ENCODE peak calls at places on chromosomes 6 and 20, in nine cellular contexts. E is HCT116, U is H54, F is IMR-90, P is uterus, C is tibial nerve, D is spleen, O is gastrocnemius medialis, M is Peyer's patch. Z is an unnamed sample.

GRCh38 chr20:61559706-61560315 is 307.8 kb downstream of the CDH4 start:
- DNase-seq in C (no peak), P (no peak), D (no peak), F (no peak), E (no peak), O (no peak), U (no peak), M (no peak), Z (no peak)

GRCh38 chr6:82711105-82711829 is 347.6 kb downstream of the TPBG start:
- DNase-seq in U (no peak), E (no peak), D (no peak), P (no peak), O (peak; percentile 13), M (no peak), C (no peak), F (no peak), Z (no peak)

GRCh38 chr6:111757342-111757741 is 115.9 kb downstream of the FYN start:
- DNase-seq in E (no peak), D (no peak), P (no peak), U (peak; percentile 10), C (no peak), M (peak; percentile 73), F (peak; percentile 84), O (no peak), Z (no peak)

GRCh38 chr6:135901776-135902524 is 50.4 kb downstream of the PDE7B start:
- DNase-seq in O (peak; percentile 19), P (peak; percentile 60), C (peak; percentile 71), D (no peak), E (no peak), F (peak; percentile 96), M (peak; percentile 47), U (no peak), Z (no peak)

GRCh38 chr6:90654166-90654565 is 67.3 kb upstream of the MAP3K7 start:
- DNase-seq in D (no peak), M (no peak), P (no peak), O (no peak), F (no peak), C (no peak), U (no peak), E (no peak), Z (no peak)

GRCh38 chr6:148455225-148455624 is 112.6 kb downstream of the SASH1 start:
- DNase-seq in D (no peak), F (peak; percentile 90), P (no peak), U (no peak), C (no peak), O (no peak), M (no peak), E (no peak), Z (no peak)

GRCh38 chr6:155188707-155189496 is 74.9 kb upstream of the CLDN20 start:
- DNase-seq in F (peak; percentile 100), U (peak; percentile 9), D (no peak), O (no peak), M (no peak), P (no peak), E (no peak), C (peak; percentile 21), Z (no peak)

GRCh38 chr6:35299674-35300073 is 2.1 kb downstream of the DEF6 start:
- DNase-seq in D (peak; percentile 84), P (no peak), M (peak; percentile 88), U (no peak), C (peak; percentile 48), E (no peak), F (no peak), O (no peak), Z (no peak)

DNA sequence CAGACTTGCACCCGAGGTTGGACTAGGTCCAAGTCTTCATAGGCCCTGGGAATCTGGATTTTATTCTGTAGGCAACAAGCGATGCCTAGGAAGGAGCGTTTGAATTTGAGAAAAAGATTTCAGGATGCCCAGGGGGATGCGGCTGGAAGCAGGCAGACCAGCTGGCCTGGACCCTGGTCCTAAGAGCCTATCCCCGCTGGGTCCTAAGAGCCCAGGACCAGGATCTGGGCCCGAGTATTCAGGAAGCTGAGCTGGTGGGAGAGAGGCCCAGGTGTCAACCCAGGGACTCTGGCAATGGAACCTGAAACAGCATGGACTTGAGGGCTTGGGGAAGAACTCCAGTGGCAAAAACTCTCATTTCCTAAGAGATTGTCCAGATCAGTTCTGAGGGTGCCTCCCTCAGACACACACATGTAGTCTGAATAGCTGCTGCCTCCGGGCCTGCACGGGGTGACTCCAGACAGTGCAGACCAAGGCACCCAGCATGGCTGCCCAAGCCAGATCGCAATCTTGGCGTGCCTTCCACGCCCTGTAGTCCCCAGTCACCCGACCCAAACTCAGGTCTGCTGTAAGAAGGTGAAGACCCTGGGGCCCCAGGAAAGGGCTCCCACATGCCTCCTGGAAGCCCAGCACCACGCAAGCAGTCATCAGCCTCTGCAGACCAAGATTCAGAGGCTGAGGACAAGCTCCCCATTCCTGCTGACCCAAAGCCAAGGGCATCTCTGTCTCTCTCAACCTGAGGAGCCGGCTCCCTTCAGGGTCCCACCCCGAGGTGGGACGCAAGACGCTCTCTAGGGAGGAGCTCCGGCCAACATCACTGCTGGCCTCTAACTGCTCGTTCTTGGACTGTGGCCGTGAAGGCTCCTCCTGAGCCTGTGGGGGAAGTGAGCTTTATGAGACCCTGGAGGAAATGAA is 34.4 kb downstream of the RRBP1 start:
- DNase-seq in C (no peak), F (no peak), O (peak; percentile 11), U (no peak), M (no peak), E (no peak), P (peak; percentile 19), D (peak; percentile 67), Z (no peak)
- TF ChIP-seq POLR2A in C (no peak), F (no peak), O (no peak), U (no peak), M (no peak), E (no peak), P (no peak), D (no peak), Z (no peak)

GRCh38 chr20:62971211-62971949 is 18.9 kb downstream of the SLC17A9 start:
- DNase-seq in M (no peak), C (no peak), U (no peak), P (no peak), E (no peak), F (no peak), D (no peak), O (no peak), Z (no peak)

GRCh38 chr20:62969939-62970306 is 17.4 kb downstream of the SLC17A9 start:
- DNase-seq in D (no peak), C (no peak), F (no peak), P (no peak), O (no peak), E (no peak), U (no peak), M (no peak), Z (no peak)

GRCh38 chr20:62969179-62969760 is 16.8 kb downstream of the SLC17A9 start:
- DNase-seq in D (no peak), M (no peak), E (no peak), U (no peak), C (no peak), F (no peak), O (no peak), P (no peak), Z (no peak)

GRCh38 chr20:62972270-62973032 is 19.9 kb downstream of the SLC17A9 start:
- DNase-seq in P (peak; percentile 81), E (peak; percentile 63), D (peak; percentile 95), U (peak; percentile 99), F (peak; percentile 69), M (peak; percentile 94), O (peak; percentile 70), C (peak; percentile 88), Z (peak; percentile 93)

DNA sequence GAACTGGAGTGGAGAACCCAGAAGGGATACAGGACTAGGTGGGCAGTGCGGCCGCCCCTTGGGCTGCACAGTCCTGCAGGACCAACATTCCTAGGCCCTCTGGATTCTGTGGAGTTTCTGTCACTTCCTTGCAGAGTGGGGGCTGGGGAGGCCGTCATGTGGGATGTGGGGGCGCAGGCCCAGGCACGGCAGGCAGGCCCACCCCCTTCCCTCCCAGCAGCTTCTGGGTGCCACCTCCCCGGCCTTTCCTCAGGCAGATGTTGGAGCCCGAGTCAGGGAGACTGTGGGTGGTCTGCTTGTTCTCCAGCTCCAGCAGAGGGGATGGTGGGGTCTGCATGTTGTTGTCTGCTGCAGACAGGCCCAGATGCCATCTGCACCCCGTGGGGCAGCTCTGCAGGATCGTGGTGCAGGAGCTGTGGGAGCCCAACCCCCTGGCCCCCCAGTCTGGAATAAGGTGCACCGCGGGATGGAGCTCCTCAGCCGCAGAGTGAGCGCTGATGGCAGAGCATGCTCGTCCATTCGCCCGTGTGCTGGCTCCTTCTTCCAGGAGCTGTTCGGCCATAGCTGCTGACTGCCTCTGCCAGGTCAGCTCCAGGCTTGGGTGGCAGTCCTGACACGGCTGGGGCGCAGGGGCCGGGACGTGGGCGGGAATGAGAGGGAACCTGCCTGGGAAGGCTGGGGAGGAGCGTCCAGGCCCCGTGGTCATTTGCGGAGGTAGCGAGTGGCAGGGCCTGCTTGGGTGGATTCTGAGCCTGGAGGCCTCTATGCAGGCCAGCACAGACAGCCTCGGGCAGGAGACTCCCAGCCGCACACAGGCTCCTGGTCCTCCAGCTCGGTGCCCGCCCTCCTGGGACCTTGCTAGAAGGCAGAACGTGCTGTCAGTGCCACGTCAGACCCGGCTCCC is 18.1 kb downstream of the SLC17A9 start:
- DNase-seq in F (no peak), O (no peak), D (no peak), P (no peak), E (no peak), U (no peak), M (no peak), C (no peak), Z (no peak)
- TF ChIP-seq POLR2A in F (no peak), O (no peak), D (no peak), P (no peak), E (no peak), U (no peak), M (no peak), C (no peak), Z (no peak)

GRCh38 chr20:47318027-47318595 is 38.4 kb downstream of the ZMYND8 start:
- DNase-seq in F (peak; percentile 65), M (no peak), U (no peak), D (no peak), O (peak; percentile 63), P (peak; percentile 66), C (no peak), E (no peak), Z (no peak)

GRCh38 chr20:47315339-47315662 is 41.2 kb downstream of the ZMYND8 start:
- DNase-seq in C (no peak), M (no peak), U (no peak), E (no peak), P (no peak), D (no peak), O (no peak), F (peak; percentile 38), Z (no peak)

GRCh38 chr20:47318596-47319516 is 37.6 kb downstream of the ZMYND8 start:
- DNase-seq in P (peak; percentile 81), F (peak; percentile 69), C (peak; percentile 78), E (no peak), O (peak; percentile 97), D (peak; percentile 84), M (peak; percentile 82), U (no peak), Z (peak; percentile 97)

GRCh38 chr20:47316776-47317126 is 39.7 kb downstream of the ZMYND8 start:
- DNase-seq in U (no peak), P (no peak), E (no peak), O (no peak), C (no peak), F (no peak), M (no peak), D (no peak), Z (no peak)

GRCh38 chr20:47317127-47317895 is 39.2 kb downstream of the ZMYND8 start:
- DNase-seq in U (peak; percentile 87), E (peak; percentile 87), P (peak; percentile 77), C (peak; percentile 72), F (peak; percentile 98), D (peak; percentile 85), O (peak; percentile 96), M (peak; percentile 85), Z (peak; percentile 98)
- TF ChIP-seq POLR2A in U (peak; percentile 35), E (no peak), P (peak; percentile 41), C (peak; percentile 54), F (peak; percentile 78), D (no peak), O (peak; percentile 55), M (no peak), Z (no peak)

GRCh38 chr6:132719736-132720448 is 6.0 kb upstream of the VNN1 start:
- DNase-seq in E (no peak), M (no peak), D (no peak), F (no peak), C (no peak), P (no peak), U (no peak), O (no peak), Z (no peak)
- TF ChIP-seq POLR2A in E (no peak), M (no peak), D (no peak), F (no peak), C (no peak), P (no peak), U (no peak), O (no peak), Z (no peak)

Z was measured in esophagus muscularis mucosa.